ENCODE peak calls at places on chromosomes 5 and 9, in four cellular contexts. W is HEK293T; E is IMR-90; A is effector memory CD8-positive, alpha-beta T cell. P is an unnamed sample.
A peak's percentile ranks its signal among the peaks of the same experiment; 100 is the strongest.

GRCh38 chr5:136285501-136285900 is 79.8 kb downstream of the TRPC7 start:
- DNase-seq in W (no peak), E (peak; percentile 4), A (no peak), P (no peak)

GRCh38 chr5:1011226-1011631 is 2.6 kb downstream of the NKD2 start:
- DNase-seq in W (peak; percentile 70), E (no peak), A (no peak), P (no peak)

GRCh38 chr5:139774980-139775654 is 20.5 kb upstream of the PSD2 start:
- DNase-seq in W (peak; percentile 87), E (peak; percentile 68), A (peak; percentile 81), P (no peak)

GRCh38 chr5:153350192-153350883 is 140.1 kb upstream of the GRIA1 start:
- DNase-seq in W (no peak), E (no peak), A (no peak), P (no peak)

GRCh38 chr5:95422842-95423241 is 31.7 kb downstream of the FAM81B start:
- DNase-seq in W (no peak), E (no peak), A (no peak), P (no peak)

GRCh38 chr5:177471610-177472356 is 1.7 kb downstream of the DBN1 start:
- DNase-seq in W (no peak), E (peak; percentile 65), A (peak; percentile 47), P (no peak)

GRCh38 chr9:78515108-78515507 is 218.2 kb downstream of the PSAT1 start:
- DNase-seq in W (no peak), E (no peak), A (no peak), P (no peak)

GRCh38 chr9:36328798-36329411 is 70.7 kb upstream of the GNE start:
- DNase-seq in W (peak; percentile 62), E (peak; percentile 80), A (peak; percentile 49), P (peak; percentile 70)

GRCh38 chr9:93898026-93898425 is 57.1 kb downstream of the BARX1 start:
- DNase-seq in W (no peak), E (no peak), A (no peak), P (no peak)

GRCh38 chr5:110055301-110055700 is 365.6 kb downstream of the MAN2A1 start:
- DNase-seq in W (no peak), E (no peak), A (no peak), P (no peak)

GRCh38 chr5:139723986-139724587 is 71.5 kb upstream of the PSD2 start:
- DNase-seq in W (no peak), E (no peak), A (no peak), P (no peak)

GRCh38 chr5:16147179-16147900 is 32.3 kb downstream of the MARCHF11 start:
- DNase-seq in W (no peak), E (no peak), A (no peak), P (no peak)

GRCh38 chr5:81214848-81215247 is 18.3 kb upstream of the CKMT2 start:
- DNase-seq in W (no peak), E (no peak), A (no peak), P (no peak)

GRCh38 chr5:150208187-150209015 is 18.5 kb downstream of the SLC6A7 start:
- DNase-seq in W (no peak), E (peak; percentile 79), A (no peak), P (no peak)

GRCh38 chr9:136875155-136875554 is 9.0 kb upstream of the EDF1 start:
- DNase-seq in W (no peak), E (no peak), A (no peak), P (no peak)

GRCh38 chr9:109010676-109011655 is 2.3 kb downstream of the CTNNAL1 start:
- DNase-seq in W (no peak), E (peak; percentile 93), A (peak; percentile 21), P (no peak)

GRCh38 chr5:55498466-55498865 is 36.3 kb downstream of the PLPP1 start:
- DNase-seq in W (no peak), E (no peak), A (no peak), P (peak; percentile 37)

GRCh38 chr5:112419596-112420110 is 576 bp upstream of the EPB41L4A start:
- DNase-seq in W (peak; percentile 39), E (no peak), A (no peak), P (no peak)

P was measured in LNCaP clone FGC.